ENCODE peak calls at places on chromosomes 12 and 14, in seven cellular contexts. E is fibroblast of the conjunctiva; V is body of pancreas; H is activated T-helper 1 cell treated with anti-CD3 and anti-CD28 coated beads, Interleukin-12 subunit alpha, Interleukin-12 subunit beta, Interleukin-2, Interleukin-4 antibody, amounts not matched to agents 30 ng/mL and 10 ng/mL and 1 ng/mL, durations not matched to agents 14 hours and 24 hours and 36 hours; N is activated gamma-delta T cell treated with Interleukin-2 at 50 U/mL for 16 hours; S is adrenal gland; P is substantia nigra. I is an unnamed sample.
A peak's percentile ranks its signal among the peaks of the same experiment; 100 is the strongest.

GRCh38 chr12:48795550-48796455 is 6.9 kb upstream of the ADCY6 start:
- DNase-seq in E (peak; percentile 68), H (peak; percentile 26), N (peak; percentile 44), S (peak; percentile 67), P (no peak), V (peak; percentile 87), I (peak; percentile 72)

GRCh38 chr14:94599656-94600004 is 12.6 kb upstream of the SERPINA3 start:
- DNase-seq in S (no peak), V (peak; percentile 45), H (no peak), E (no peak), P (no peak), N (no peak), I (no peak)

GRCh38 chr12:121453022-121453360 is 53.1 kb downstream of the RNF34 start:
- DNase-seq in H (no peak), V (no peak), E (no peak), P (no peak), S (no peak), N (no peak), I (no peak)

GRCh38 chr12:56724660-56724988 is 475 bp downstream of the NACA start:
- DNase-seq in N (no peak), E (no peak), S (peak; percentile 40), V (peak; percentile 17), H (no peak), P (no peak), I (no peak)

GRCh38 chr14:52329678-52330376 is 15.7 kb downstream of the PTGER2 start:
- DNase-seq in V (no peak), E (no peak), H (no peak), P (no peak), S (no peak), N (no peak), I (no peak)

GRCh38 chr12:57341275-57341990 is 89.4 kb downstream of the R3HDM2 start:
- DNase-seq in S (peak; percentile 41), V (no peak), P (no peak), H (no peak), N (no peak), E (no peak), I (no peak)

GRCh38 chr12:132554857-132555630 is 55.3 kb downstream of the LRCOL1 start:
- DNase-seq in V (peak; percentile 52), N (no peak), H (no peak), S (no peak), P (no peak), E (no peak), I (no peak)

GRCh38 chr12:85260904-85261303 is 19.1 kb upstream of the ALX1 start:
- DNase-seq in V (no peak), S (no peak), N (no peak), H (no peak), E (no peak), P (no peak), I (no peak)

GRCh38 chr12:107491856-107492255 is 193.7 kb upstream of the PWP1 start:
- DNase-seq in S (no peak), N (no peak), E (no peak), P (no peak), V (no peak), H (no peak), I (no peak)

GRCh38 chr14:52917732-52918131 is 33.1 kb downstream of the FERMT2 start:
- DNase-seq in V (no peak), E (no peak), P (no peak), S (no peak), H (no peak), N (no peak), I (peak; percentile 66)

GRCh38 chr12:53098354-53098981 is 1.0 kb downstream of the IGFBP6 start:
- DNase-seq in V (no peak), S (no peak), N (no peak), H (no peak), E (peak; percentile 68), P (no peak), I (peak; percentile 32)

GRCh38 chr12:127336416-127336815 is 930.6 kb upstream of the TMEM132C start:
- DNase-seq in V (no peak), E (no peak), P (no peak), N (no peak), H (no peak), S (no peak), I (no peak)

GRCh38 chr12:32501835-32502333 is 102.5 kb downstream of the FGD4 start:
- DNase-seq in H (no peak), S (no peak), E (peak; percentile 62), N (no peak), V (peak; percentile 70), P (peak; percentile 26), I (peak; percentile 57)

GRCh38 chr12:23585782-23586163 is 363.7 kb downstream of the SOX5 start:
- DNase-seq in V (no peak), N (no peak), S (no peak), E (no peak), H (no peak), P (no peak), I (no peak)

GRCh38 chr14:95062946-95063345 is 94.4 kb downstream of the DICER1 start:
- DNase-seq in E (no peak), H (no peak), V (no peak), S (no peak), N (no peak), P (no peak), I (no peak)

GRCh38 chr14:72614365-72614764 is 279.5 kb downstream of the DPF3 start:
- DNase-seq in S (no peak), H (no peak), P (no peak), N (no peak), E (no peak), V (no peak), I (peak; percentile 33)

I was measured in left lobe of liver.